ENCODE peak calls at places on chromosomes 2 and 18, in seven cellular contexts. G, P, Y, V, D, Q and O are unnamed samples.

GRCh38 chr2:37569986-37570688 is 101.3 kb downstream of the CDC42EP3 start:
- DNase-seq in G (no peak), P (no peak), Y (no peak), V (no peak), D (no peak), Q (no peak), O (no peak)

GRCh38 chr18:44627245-44627644 is 53.4 kb upstream of the SETBP1 start:
- DNase-seq in G (peak; percentile 54), P (no peak), Y (no peak), V (no peak), D (no peak), Q (peak; percentile 47), O (no peak)

GRCh38 chr2:23757686-23758433 is 169.1 kb downstream of the ATAD2B start:
- DNase-seq in G (peak; percentile 73), P (no peak), Y (no peak), V (no peak), D (no peak), Q (peak; percentile 61), O (peak; percentile 46)

GRCh38 chr2:142112648-142113278 is 18.1 kb downstream of the LRP1B start:
- DNase-seq in G (peak; percentile 80), P (no peak), Y (peak; percentile 91), V (no peak), D (no peak), Q (peak; percentile 79), O (no peak)

GRCh38 chr2:774436-774835 is 97.2 kb upstream of the TMEM18 start:
- DNase-seq in G (no peak), P (no peak), Y (no peak), V (no peak), D (no peak), Q (no peak), O (no peak)

GRCh38 chr18:6363216-6363615 is 51.5 kb downstream of the L3MBTL4 start:
- DNase-seq in G (no peak), P (no peak), Y (no peak), V (no peak), D (no peak), Q (no peak), O (no peak)

GRCh38 chr18:49582579-49582978 is 20.7 kb downstream of the LIPG start:
- DNase-seq in G (no peak), P (no peak), Y (no peak), V (no peak), D (no peak), Q (peak; percentile 60), O (no peak)

GRCh38 chr2:25000503-25001328 is 29.0 kb upstream of the DNAJC27 start:
- DNase-seq in G (peak; percentile 30), P (no peak), Y (no peak), V (no peak), D (no peak), Q (no peak), O (peak; percentile 28)

GRCh38 chr2:32523711-32524110 is 104.1 kb upstream of the TTC27 start:
- DNase-seq in G (no peak), P (no peak), Y (no peak), V (no peak), D (no peak), Q (no peak), O (no peak)

GRCh38 chr2:85648619-85649018 is 19.4 kb downstream of the SFTPB start:
- DNase-seq in G (peak; percentile 58), P (peak; percentile 38), Y (no peak), V (no peak), D (no peak), Q (no peak), O (peak; percentile 68)

GRCh38 chr2:160474891-160475795 is 18.5 kb downstream of the RBMS1 start:
- DNase-seq in G (no peak), P (no peak), Y (no peak), V (no peak), D (no peak), Q (no peak), O (no peak)

GRCh38 chr2:45788401-45788800 is 136.9 kb downstream of the PRKCE start:
- DNase-seq in G (no peak), P (no peak), Y (no peak), V (no peak), D (no peak), Q (no peak), O (no peak)

GRCh38 chr2:152491139-152491472 is 156.1 kb downstream of the FMNL2 start:
- DNase-seq in G (no peak), P (no peak), Y (peak; percentile 42), V (no peak), D (no peak), Q (no peak), O (no peak)

GRCh38 chr2:110114007-110114591 is 1.5 kb downstream of the MALL start:
- DNase-seq in G (no peak), P (peak; percentile 41), Y (no peak), V (peak; percentile 76), D (peak; percentile 27), Q (no peak), O (no peak)

GRCh38 chr2:118856978-118857676 is 9.7 kb upstream of the EN1 start:
- DNase-seq in G (no peak), P (no peak), Y (no peak), V (no peak), D (no peak), Q (no peak), O (no peak)